ENCODE peak calls at places on chromosomes 5 and 9, in five cellular contexts. O, Z, B, T and C are unnamed samples.

GRCh38 chr5:110258460-110258859 is 468.0 kb downstream of the TMEM232 start:
- DNase-seq in T (no peak), Z (no peak), O (no peak), B (no peak), C (no peak)

GRCh38 chr9:87389936-87390335 is 107.7 kb upstream of the DAPK1 start:
- DNase-seq in B (no peak), T (no peak), Z (no peak), O (no peak), C (peak; percentile 4)

GRCh38 chr5:144202725-144203124 is 32.1 kb downstream of the KCTD16 start:
- DNase-seq in Z (no peak), B (no peak), O (no peak), T (no peak), C (no peak)

GRCh38 chr5:151005187-151005974 is 15.0 kb upstream of the GPX3 start:
- DNase-seq in T (no peak), B (peak; percentile 68), Z (peak; percentile 54), O (no peak), C (no peak)

GRCh38 chr9:101536351-101536750 is 2.7 kb downstream of the RNF20 start:
- DNase-seq in T (no peak), O (no peak), Z (no peak), B (no peak), C (no peak)

GRCh38 chr5:89260254-89260653 is 377.3 kb upstream of the MEF2C start:
- DNase-seq in T (no peak), B (no peak), Z (no peak), O (no peak), C (no peak)

GRCh38 chr5:20610650-20611049 is 622.6 kb upstream of the CDH18 start:
- DNase-seq in T (no peak), B (no peak), O (no peak), Z (no peak), C (no peak)

GRCh38 chr5:21236896-21237830 is 1249.2 kb upstream of the CDH18 start:
- DNase-seq in Z (no peak), O (no peak), T (no peak), B (no peak), C (no peak)

GRCh38 chr9:79572891-79573696 is 1.3 kb downstream of the TLE4 start:
- DNase-seq in T (peak; percentile 13), O (peak; percentile 51), Z (peak; percentile 75), B (peak; percentile 16), C (no peak)

GRCh38 chr5:90606539-90606938 is 47.9 kb downstream of the ADGRV1 start:
- DNase-seq in Z (no peak), T (peak; percentile 74), O (no peak), B (no peak), C (no peak)
- TF ChIP-seq CTCF in Z (no peak), T (peak; percentile 70), O (no peak), B (no peak), C (no peak)

GRCh38 chr5:67257500-67257899 is 60.9 kb upstream of the CD180 start:
- DNase-seq in T (no peak), O (no peak), B (no peak), Z (no peak), C (no peak)
- TF ChIP-seq EP300 in T (no peak), O (no peak), B (peak; percentile 50), Z (no peak), C (peak; percentile 95)

DNA sequence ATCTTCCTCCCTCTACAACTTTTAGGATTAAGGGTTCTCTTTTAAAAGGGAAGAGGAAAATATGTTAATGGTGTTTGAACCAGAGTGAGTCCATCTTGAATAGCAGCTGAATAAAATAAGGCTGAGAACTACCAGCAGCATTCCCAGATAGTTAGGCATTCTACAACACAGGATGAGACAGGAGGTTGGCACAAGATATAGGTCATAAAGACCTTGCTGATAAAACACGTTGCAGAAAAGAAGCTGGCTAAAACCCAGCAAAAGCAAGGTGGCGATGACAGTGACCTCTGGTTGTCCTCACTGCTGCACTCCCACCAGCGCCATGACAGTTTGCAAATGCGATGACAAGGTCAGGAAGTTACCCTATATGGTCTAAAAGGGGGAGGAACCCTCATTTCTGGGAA is 77.8 kb downstream of the PLK2 start:
- DNase-seq in O (no peak), B (no peak), Z (no peak), T (no peak), C (no peak)
- H3K9me3 ChIP-seq in O (peaks cover 12% of the 10 kb centered on the region), B (no peaks in the 10 kb centered on the region), Z (peaks cover 6% of the 10 kb centered on the region), T (no peaks in the 10 kb centered on the region), C (peaks cover 4% of the 10 kb centered on the region)

GRCh38 chr5:55692509-55692908 is 19.6 kb downstream of the SLC38A9 start:
- DNase-seq in B (no peak), Z (no peak), T (no peak), O (no peak), C (no peak)

GRCh38 chr5:55691265-55692105 is 20.6 kb downstream of the SLC38A9 start:
- DNase-seq in Z (no peak), O (no peak), T (peak; percentile 28), B (no peak), C (no peak)

GRCh38 chr5:55692106-55692417 is 20.1 kb downstream of the SLC38A9 start:
- DNase-seq in T (no peak), B (no peak), O (no peak), Z (no peak), C (no peak)

GRCh38 chr5:55699041-55699688 is 13.0 kb downstream of the SLC38A9 start:
- DNase-seq in T (no peak), Z (no peak), B (no peak), O (no peak), C (no peak)

DNA sequence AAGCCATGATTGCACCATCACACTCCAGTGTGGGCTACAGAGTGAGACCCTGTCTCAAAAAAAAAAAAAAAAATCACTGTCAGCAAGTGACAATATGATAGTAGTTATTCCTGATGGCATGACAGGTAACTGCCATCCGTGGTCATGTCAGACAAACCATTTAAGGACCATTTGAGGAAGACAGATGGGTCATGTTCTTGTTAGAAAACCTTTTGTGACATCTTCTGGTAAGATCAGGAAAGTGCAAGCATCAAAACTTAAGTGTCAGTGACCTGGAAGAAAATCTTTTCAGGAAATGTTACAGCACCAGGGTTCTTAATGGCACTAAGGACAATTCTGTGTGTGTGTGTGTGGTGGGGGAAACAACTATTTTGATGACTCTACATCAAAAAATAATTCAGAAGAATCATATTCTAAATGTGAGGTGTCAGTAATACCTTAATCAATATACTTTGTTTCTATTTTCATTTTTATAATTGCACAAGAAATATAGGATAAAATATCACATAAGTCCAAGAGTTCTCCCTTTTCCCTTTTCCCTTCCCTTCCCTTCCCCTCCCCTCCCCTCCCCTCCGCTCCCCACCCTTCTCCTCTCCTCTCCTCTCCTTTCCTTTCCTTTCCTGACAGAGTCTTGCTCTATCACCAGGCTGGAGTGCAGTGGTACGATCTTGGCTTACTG is 17.8 kb downstream of the SLC38A9 start:
- DNase-seq in O (no peak), Z (no peak), B (no peak), T (no peak), C (no peak)
- TF ChIP-seq CTCF in O (no peak), Z (no peak), B (peak; percentile 40), T (peak; percentile 38), C (peak; percentile 33)

DNA sequence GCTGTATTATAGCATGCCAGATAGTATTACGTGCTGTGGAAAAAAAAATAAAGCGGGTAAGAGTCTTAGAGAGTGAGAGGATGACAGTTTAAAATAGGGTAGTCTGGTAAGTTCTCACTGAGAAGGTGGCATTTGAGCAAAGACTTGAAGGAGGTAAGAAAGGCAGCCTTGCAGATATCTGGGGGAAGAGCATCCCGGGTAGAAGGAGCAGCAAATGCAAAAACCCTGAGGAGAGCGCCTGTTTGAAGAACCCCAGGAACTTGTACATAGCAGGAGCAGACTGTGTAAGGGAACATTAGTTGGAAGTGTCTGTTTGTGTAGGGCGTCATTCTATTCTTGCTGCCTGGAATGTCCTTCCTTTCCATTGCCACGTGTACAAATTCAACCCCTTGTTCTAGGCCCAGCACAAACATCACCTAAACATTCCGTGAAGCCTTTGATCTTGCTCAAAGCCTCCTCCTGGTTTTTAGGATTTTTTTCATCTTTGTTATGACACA is 2.6 kb downstream of the AP3S1 start:
- DNase-seq in B (no peak), T (no peak), Z (no peak), O (no peak), C (no peak)
- TF ChIP-seq EP300 in B (no peak), T (no peak), Z (no peak), O (no peak), C (no peak)

GRCh38 chr5:18553269-18553668 is 919.0 kb downstream of the TAF11L14 start:
- DNase-seq in B (no peak), O (no peak), T (no peak), Z (no peak), C (no peak)
- H3K9me3 ChIP-seq in B (no peaks in the 10 kb centered on the region), O (peaks cover 6% of the 10 kb centered on the region), T (no peaks in the 10 kb centered on the region), Z (no peaks in the 10 kb centered on the region), C (no peaks in the 10 kb centered on the region)

GRCh38 chr9:113152699-113153098 is 1.9 kb downstream of the SLC31A2 start:
- DNase-seq in B (no peak), Z (no peak), T (no peak), O (no peak), C (no peak)
- TF ChIP-seq CTCF in B (no peak), Z (no peak), T (no peak), O (no peak), C (no peak)

GRCh38 chr5:77985247-77985646 is 209.1 kb upstream of the TBCA start:
- DNase-seq in O (no peak), Z (no peak), T (no peak), B (no peak), C (no peak)

GRCh38 chr5:77981820-77982219 is 205.7 kb upstream of the TBCA start:
- DNase-seq in O (no peak), Z (no peak), T (no peak), B (no peak), C (no peak)

GRCh38 chr5:77986261-77986660 is 210.1 kb upstream of the TBCA start:
- DNase-seq in B (no peak), O (no peak), Z (no peak), T (no peak), C (no peak)

GRCh38 chr5:77987331-77987730 is 211.2 kb upstream of the TBCA start:
- DNase-seq in Z (no peak), T (no peak), O (no peak), B (no peak), C (no peak)

DNA sequence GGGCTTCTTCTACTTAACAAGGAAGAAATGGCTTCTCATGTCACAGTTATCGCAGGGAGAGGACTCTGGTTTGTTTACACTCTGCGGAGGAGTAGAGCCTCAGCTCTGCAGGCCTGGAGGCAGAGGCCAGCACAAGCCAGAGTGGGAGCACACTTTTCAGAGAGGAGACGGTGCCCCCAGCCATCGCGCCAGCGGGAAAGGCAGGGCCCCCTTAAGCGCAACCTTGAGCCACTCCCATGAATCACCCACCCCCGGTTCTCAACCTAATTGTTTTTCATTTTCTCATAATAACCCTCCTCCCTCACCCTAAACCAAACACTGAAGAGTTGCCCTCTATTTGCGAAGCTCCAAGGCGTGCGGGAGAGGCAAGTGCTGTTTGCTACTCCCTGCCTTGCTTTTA is 208.4 kb upstream of the TBCA start:
- DNase-seq in T (no peak), O (no peak), Z (no peak), B (no peak), C (no peak)
- TF ChIP-seq EP300 in T (no peak), O (no peak), Z (no peak), B (no peak), C (no peak)

GRCh38 chr9:6229604-6230003 is 14.0 kb downstream of the IL33 start:
- DNase-seq in O (no peak), Z (no peak), T (no peak), B (no peak), C (no peak)

GRCh38 chr9:6229186-6229585 is 13.6 kb downstream of the IL33 start:
- DNase-seq in O (no peak), T (no peak), Z (no peak), B (no peak), C (no peak)

GRCh38 chr9:6219981-6220380 is 4.4 kb downstream of the IL33 start:
- DNase-seq in T (no peak), B (no peak), O (no peak), Z (no peak), C (no peak)

GRCh38 chr9:6226696-6227095 is 11.1 kb downstream of the IL33 start:
- DNase-seq in B (no peak), O (no peak), T (no peak), Z (no peak), C (no peak)

GRCh38 chr9:6224393-6225154 is 9.0 kb downstream of the IL33 start:
- DNase-seq in Z (no peak), O (no peak), T (no peak), B (no peak), C (no peak)
- H3K9me3 ChIP-seq in Z (no peaks in the 10 kb centered on the region), O (no peaks in the 10 kb centered on the region), T (no peaks in the 10 kb centered on the region), B (no peaks in the 10 kb centered on the region), C (no peaks in the 10 kb centered on the region)